ENCODE peak calls at places on chromosomes 1 and 21, in nine cellular contexts. W is fibroblast of pulmonary artery, I is AG04450, Q is ovary, T is Caco-2, S is A673, H is fibroblast of lung, C is AG09309, L is sigmoid colon. Z is an unnamed sample.
A peak's percentile ranks its signal among the peaks of the same experiment; 100 is the strongest.

GRCh38 chr1:230507671-230508407 is 81.7 kb upstream of the PGBD5 start:
- DNase-seq in L (no peak), H (peak; percentile 55), T (no peak), Q (no peak), C (no peak), I (no peak), S (no peak), W (peak; percentile 15), Z (no peak)

GRCh38 chr1:9724706-9725476 is 73.4 kb downstream of the PIK3CD start:
- DNase-seq in I (peak; percentile 20), W (peak; percentile 62), H (peak; percentile 30), L (peak; percentile 73), S (peak; percentile 64), C (no peak), T (no peak), Q (no peak), Z (no peak)

GRCh38 chr1:36831171-36831810 is 203.0 kb downstream of the GRIK3 start:
- DNase-seq in Q (no peak), S (peak; percentile 48), W (no peak), H (no peak), T (no peak), L (no peak), C (no peak), I (no peak), Z (no peak)

GRCh38 chr1:20681999-20682398 is 20.8 kb upstream of the DDOST start:
- DNase-seq in I (no peak), H (no peak), C (no peak), T (no peak), Q (no peak), S (no peak), L (no peak), W (no peak), Z (no peak)

GRCh38 chr1:46181343-46182260 is 5.3 kb upstream of the P3R3URF start:
- DNase-seq in W (peak; percentile 31), I (no peak), L (no peak), Q (no peak), C (peak; percentile 33), S (peak; percentile 49), H (peak; percentile 59), T (no peak), Z (no peak)

GRCh38 chr1:241253491-241253890 is 103.5 kb downstream of the RGS7 start:
- DNase-seq in Q (no peak), I (no peak), L (no peak), T (no peak), W (peak; percentile 0), C (peak; percentile 40), S (no peak), H (peak; percentile 12), Z (peak; percentile 7)

GRCh38 chr1:236868625-236869467 is 73.8 kb downstream of the MTR start:
- DNase-seq in W (peak; percentile 84), I (peak; percentile 45), C (peak; percentile 42), Q (no peak), S (peak; percentile 54), T (no peak), L (no peak), H (peak; percentile 54), Z (peak; percentile 23)

GRCh38 chr1:197774691-197775281 is 494 bp downstream of the DENND1B start:
- DNase-seq in I (no peak), T (peak; percentile 56), L (peak; percentile 70), C (no peak), W (peak; percentile 34), Q (peak; percentile 48), H (peak; percentile 61), S (peak; percentile 29), Z (no peak)

GRCh38 chr1:145720878-145721671 is 1.8 kb downstream of the CD160 start:
- DNase-seq in C (no peak), Q (peak; percentile 41), S (peak; percentile 58), I (peak; percentile 29), T (peak; percentile 68), W (peak; percentile 46), L (peak; percentile 83), H (peak; percentile 46), Z (no peak)

GRCh38 chr1:84165566-84165965 is 21.5 kb downstream of the PRKACB start:
- DNase-seq in L (no peak), C (no peak), Q (no peak), S (no peak), T (no peak), I (no peak), H (no peak), W (no peak), Z (no peak)

GRCh38 chr1:204036882-204037645 is 35.9 kb upstream of the SOX13 start:
- DNase-seq in T (no peak), L (no peak), W (no peak), Q (no peak), I (no peak), S (no peak), C (no peak), H (no peak), Z (no peak)

GRCh38 chr1:162019006-162019405 is 4.7 kb downstream of the OLFML2B start:
- DNase-seq in T (no peak), W (peak; percentile 73), I (peak; percentile 33), C (peak; percentile 71), Q (no peak), S (peak; percentile 95), L (no peak), H (peak; percentile 89), Z (peak; percentile 92)

GRCh38 chr21:33402011-33402979 is 918 bp upstream of the IFNGR2 start:
- DNase-seq in W (peak; percentile 86), I (no peak), H (peak; percentile 60), S (peak; percentile 61), T (no peak), C (no peak), L (peak; percentile 89), Q (peak; percentile 46), Z (no peak)

DNA sequence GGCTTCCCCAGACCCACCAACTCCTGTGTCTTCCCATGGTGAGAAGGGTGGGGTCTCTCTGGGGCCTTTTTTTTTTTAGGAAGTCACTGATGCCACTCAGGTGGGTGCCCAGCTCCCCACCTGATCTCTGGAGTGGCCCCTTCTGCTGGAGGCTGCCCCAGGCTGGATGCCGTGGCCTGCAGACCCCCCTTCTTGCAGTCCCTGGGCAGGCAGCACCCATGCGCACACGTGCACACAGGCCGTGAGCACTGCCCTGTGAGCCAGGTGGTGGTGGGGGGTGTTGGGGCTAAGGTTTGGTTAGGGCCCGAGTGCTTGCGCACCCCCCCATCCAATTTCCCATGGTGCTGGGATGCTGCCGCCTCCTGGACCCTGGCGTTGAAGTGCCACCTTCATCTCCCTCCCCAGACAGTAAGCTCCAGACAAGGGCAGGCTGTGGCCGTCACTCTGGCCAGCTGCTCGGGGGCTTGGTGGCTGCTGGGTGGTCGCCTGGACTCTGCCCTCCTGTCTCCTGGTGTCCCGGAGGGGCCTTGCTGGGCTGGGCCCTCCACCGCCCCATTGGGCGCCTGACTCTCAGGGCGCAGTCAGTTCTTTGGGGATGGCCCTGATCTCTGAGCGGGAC is 50.6 kb downstream of the SKI start:
- DNase-seq in L (no peak), Q (no peak), C (no peak), W (no peak), I (no peak), H (no peak), S (no peak), T (no peak), Z (no peak)
- H3K4me3 ChIP-seq in L (peak overlapping the region; percentile 2), Q (no peak overlapping the region), C (no peak overlapping the region), W (no peak overlapping the region), I (no peak overlapping the region), H (no peak overlapping the region), S (no peak overlapping the region), T (no peak overlapping the region), Z (no peak overlapping the region)

GRCh38 chr1:110148961-110149360 is 1.3 kb upstream of the SLC6A17 start:
- DNase-seq in L (no peak), I (no peak), S (peak; percentile 22), W (peak; percentile 7), T (no peak), C (no peak), H (no peak), Q (no peak), Z (no peak)
- TF ChIP-seq CTCF in L (no peak), I (peak; percentile 32), S (peak; percentile 47), W (peak; percentile 38), T (no peak), C (peak; percentile 34), H (no peak), Q (no peak), Z (peak; percentile 5)

GRCh38 chr1:212683357-212683722 is 16.3 kb downstream of the BATF3 start:
- DNase-seq in H (no peak), L (no peak), S (no peak), I (no peak), Q (no peak), W (no peak), T (no peak), C (no peak), Z (no peak)
- H3K4me3 ChIP-seq in H (no peak overlapping the region), L (no peak overlapping the region), S (no peak overlapping the region), I (no peak overlapping the region), Q (no peak overlapping the region), W (no peak overlapping the region), T (no peak overlapping the region), C (no peak overlapping the region), Z (no peak overlapping the region)

DNA sequence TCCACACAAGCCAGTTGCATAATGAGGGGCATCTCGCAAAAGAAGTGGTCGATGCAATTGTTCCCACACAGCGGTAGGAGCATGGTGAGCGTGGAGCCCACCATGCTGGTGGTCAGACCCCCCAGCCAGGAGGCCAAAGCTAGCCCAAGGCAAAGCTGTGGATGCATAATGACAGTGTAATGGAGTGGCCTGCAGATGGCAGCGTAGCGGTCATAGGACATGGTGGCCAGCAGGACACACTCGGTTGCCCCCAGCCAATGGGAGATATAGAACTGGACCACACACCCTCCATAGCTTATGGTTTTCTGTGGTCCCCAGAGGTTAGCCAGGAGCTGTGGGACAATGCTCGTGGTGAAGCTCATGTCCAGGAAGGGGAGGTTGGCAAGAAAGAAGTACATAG is 4.3 kb downstream of the OR2C3 start:
- DNase-seq in S (no peak), W (no peak), T (no peak), I (no peak), H (no peak), L (no peak), C (no peak), Q (no peak), Z (no peak)
- TF ChIP-seq CTCF in S (no peak), W (no peak), T (no peak), I (no peak), H (no peak), L (no peak), C (no peak), Q (no peak), Z (no peak)

DNA sequence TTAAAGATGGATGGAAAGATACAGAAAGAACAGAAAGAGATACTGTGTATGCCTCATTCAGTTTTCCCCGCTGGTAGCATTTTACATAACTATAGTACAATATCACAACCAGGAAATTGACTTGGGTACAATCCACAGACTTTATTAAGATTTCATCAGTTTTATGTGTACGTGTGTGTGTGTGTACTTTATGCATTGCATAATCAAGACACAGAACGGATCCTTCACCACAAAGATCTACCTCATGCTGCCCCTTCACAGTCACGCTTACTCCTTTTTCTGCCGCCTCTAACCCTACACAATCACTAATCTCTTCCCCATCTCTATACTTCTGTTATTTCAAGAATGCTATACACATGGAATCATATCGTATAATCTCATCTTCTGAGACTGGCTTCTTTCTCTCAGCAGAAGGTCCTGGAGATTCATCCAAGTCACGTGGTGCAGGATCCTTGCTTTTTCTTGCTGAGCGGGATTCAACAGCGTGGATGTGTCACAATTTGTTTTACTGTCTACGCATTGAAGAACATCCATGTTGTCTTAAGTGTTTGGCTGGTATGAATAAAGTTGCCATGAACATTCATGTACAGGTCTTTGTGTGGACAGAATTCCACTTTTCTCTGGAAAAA is 76.7 kb downstream of the SLC35F3 start:
- DNase-seq in S (no peak), C (no peak), T (no peak), I (no peak), Q (no peak), W (no peak), L (no peak), H (no peak), Z (no peak)
- H3K4me3 ChIP-seq in S (no peak overlapping the region), C (no peak overlapping the region), T (no peak overlapping the region), I (no peak overlapping the region), Q (no peak overlapping the region), W (no peak overlapping the region), L (no peak overlapping the region), H (no peak overlapping the region), Z (no peak overlapping the region)

GRCh38 chr21:36478941-36479340 is 981 bp downstream of the CLDN14 start:
- DNase-seq in W (peak; percentile 14), I (no peak), H (peak; percentile 55), Q (no peak), S (peak; percentile 67), C (no peak), T (no peak), L (no peak), Z (no peak)
- TF ChIP-seq CTCF in W (peak; percentile 36), I (peak; percentile 38), H (peak; percentile 10), Q (no peak), S (peak; percentile 70), C (peak; percentile 40), T (no peak), L (no peak), Z (peak; percentile 27)